ENCODE peak calls at places on chromosome 19, in ten cellular contexts. One of them, this sample, is unnamed.

GRCh38 chr19:33704271-33704670 is 82.5 kb downstream of the CHST8 start:
- DNase-seq in uterus: no peak
- DNase-seq in fibroblast of pulmonary artery: no peak
- DNase-seq in testis: no peak
- DNase-seq in fibroblast of mammary gland: no peak
- DNase-seq in pancreas: no peak
- DNase-seq in tibial nerve: no peak
- DNase-seq in ascending aorta: no peak
- DNase-seq in cardiac muscle cell: no peak
- DNase-seq in astrocyte: no peak
- DNase-seq in this sample: no peak

GRCh38 chr19:2636897-2637683 is 65.4 kb downstream of the GNG7 start:
- DNase-seq in uterus: peak; percentile 54
- DNase-seq in fibroblast of pulmonary artery: peak; percentile 61
- DNase-seq in ascending aorta: no peak
- DNase-seq in testis: peak; percentile 74
- DNase-seq in fibroblast of mammary gland: peak; percentile 40
- DNase-seq in cardiac muscle cell: peak; percentile 62
- DNase-seq in tibial nerve: no peak
- DNase-seq in astrocyte: no peak
- DNase-seq in pancreas: peak; percentile 72
- DNase-seq in this sample: peak; percentile 27

GRCh38 chr19:27744926-27745844 is 1467.8 kb downstream of the UQCRFS1 start:
- DNase-seq in uterus: no peak
- DNase-seq in cardiac muscle cell: no peak
- DNase-seq in ascending aorta: peak; percentile 27
- DNase-seq in pancreas: no peak
- DNase-seq in testis: no peak
- DNase-seq in fibroblast of mammary gland: no peak
- DNase-seq in astrocyte: peak; percentile 50
- DNase-seq in fibroblast of pulmonary artery: no peak
- DNase-seq in tibial nerve: no peak
- DNase-seq in this sample: peak; percentile 3

GRCh38 chr19:28023064-28023463 is 1189.9 kb downstream of the UQCRFS1 start:
- DNase-seq in testis: no peak
- DNase-seq in tibial nerve: no peak
- DNase-seq in pancreas: no peak
- DNase-seq in uterus: no peak
- DNase-seq in ascending aorta: no peak
- DNase-seq in cardiac muscle cell: no peak
- DNase-seq in fibroblast of pulmonary artery: peak; percentile 13
- DNase-seq in astrocyte: peak; percentile 97
- DNase-seq in fibroblast of mammary gland: peak; percentile 1
- DNase-seq in this sample: peak; percentile 77

GRCh38 chr19:3607398-3608078 is 863 bp upstream of the TBXA2R start:
- DNase-seq in fibroblast of pulmonary artery: peak; percentile 51
- DNase-seq in pancreas: peak; percentile 29
- DNase-seq in fibroblast of mammary gland: peak; percentile 40
- DNase-seq in uterus: no peak
- DNase-seq in ascending aorta: peak; percentile 82
- DNase-seq in cardiac muscle cell: no peak
- DNase-seq in tibial nerve: no peak
- DNase-seq in astrocyte: peak; percentile 27
- DNase-seq in testis: no peak
- DNase-seq in this sample: peak; percentile 25

GRCh38 chr19:41945135-41945766 is 13.9 kb downstream of the RABAC1 start:
- DNase-seq in tibial nerve: no peak
- DNase-seq in pancreas: no peak
- DNase-seq in ascending aorta: no peak
- DNase-seq in astrocyte: no peak
- DNase-seq in cardiac muscle cell: no peak
- DNase-seq in fibroblast of mammary gland: no peak
- DNase-seq in uterus: no peak
- DNase-seq in testis: no peak
- DNase-seq in fibroblast of pulmonary artery: no peak
- DNase-seq in this sample: no peak

GRCh38 chr19:35468637-35469036 is 20.6 kb downstream of the FFAR2 start:
- DNase-seq in cardiac muscle cell: peak; percentile 64
- DNase-seq in astrocyte: no peak
- DNase-seq in uterus: no peak
- DNase-seq in fibroblast of mammary gland: peak; percentile 33
- DNase-seq in pancreas: peak; percentile 60
- DNase-seq in ascending aorta: no peak
- DNase-seq in tibial nerve: no peak
- DNase-seq in testis: peak; percentile 69
- DNase-seq in fibroblast of pulmonary artery: peak; percentile 46
- DNase-seq in this sample: peak; percentile 25

GRCh38 chr19:29971648-29972047 is 29.6 kb downstream of the URI1 start:
- DNase-seq in testis: no peak
- DNase-seq in fibroblast of mammary gland: no peak
- DNase-seq in uterus: no peak
- DNase-seq in pancreas: no peak
- DNase-seq in ascending aorta: no peak
- DNase-seq in fibroblast of pulmonary artery: no peak
- DNase-seq in cardiac muscle cell: no peak
- DNase-seq in astrocyte: no peak
- DNase-seq in tibial nerve: no peak
- DNase-seq in this sample: no peak

GRCh38 chr19:40650749-40651305 is 39.6 kb downstream of the NUMBL start:
- DNase-seq in fibroblast of pulmonary artery: peak; percentile 79
- DNase-seq in ascending aorta: peak; percentile 85
- DNase-seq in testis: no peak
- DNase-seq in tibial nerve: no peak
- DNase-seq in fibroblast of mammary gland: peak; percentile 95
- DNase-seq in uterus: peak; percentile 72
- DNase-seq in astrocyte: peak; percentile 85
- DNase-seq in cardiac muscle cell: no peak
- DNase-seq in pancreas: no peak
- DNase-seq in this sample: peak; percentile 98

GRCh38 chr19:41320568-41320967 is 10.6 kb downstream of the CCDC97 start:
- DNase-seq in testis: no peak
- DNase-seq in tibial nerve: no peak
- DNase-seq in astrocyte: no peak
- DNase-seq in pancreas: peak; percentile 10
- DNase-seq in ascending aorta: no peak
- DNase-seq in fibroblast of mammary gland: no peak
- DNase-seq in uterus: no peak
- DNase-seq in fibroblast of pulmonary artery: no peak
- DNase-seq in cardiac muscle cell: no peak
- DNase-seq in this sample: no peak

GRCh38 chr19:35816846-35817245 is 4.2 kb upstream of the PRODH2 start:
- DNase-seq in testis: no peak
- DNase-seq in cardiac muscle cell: no peak
- DNase-seq in ascending aorta: no peak
- DNase-seq in pancreas: no peak
- DNase-seq in fibroblast of mammary gland: no peak
- DNase-seq in tibial nerve: no peak
- DNase-seq in astrocyte: no peak
- DNase-seq in uterus: no peak
- DNase-seq in fibroblast of pulmonary artery: no peak
- DNase-seq in this sample: no peak

GRCh38 chr19:41023193-41023592 is 32.1 kb downstream of the CYP2B6 start:
- DNase-seq in astrocyte: no peak
- DNase-seq in uterus: no peak
- DNase-seq in fibroblast of pulmonary artery: no peak
- DNase-seq in tibial nerve: no peak
- DNase-seq in testis: no peak
- DNase-seq in pancreas: no peak
- DNase-seq in ascending aorta: no peak
- DNase-seq in cardiac muscle cell: no peak
- DNase-seq in fibroblast of mammary gland: no peak
- DNase-seq in this sample: no peak

GRCh38 chr19:30446844-30447243 is 74.7 kb downstream of the ZNF536 start:
- DNase-seq in tibial nerve: no peak
- DNase-seq in testis: no peak
- DNase-seq in pancreas: no peak
- DNase-seq in astrocyte: no peak
- DNase-seq in fibroblast of pulmonary artery: no peak
- DNase-seq in fibroblast of mammary gland: no peak
- DNase-seq in ascending aorta: no peak
- DNase-seq in cardiac muscle cell: no peak
- DNase-seq in uterus: no peak
- DNase-seq in this sample: peak; percentile 49

DNA sequence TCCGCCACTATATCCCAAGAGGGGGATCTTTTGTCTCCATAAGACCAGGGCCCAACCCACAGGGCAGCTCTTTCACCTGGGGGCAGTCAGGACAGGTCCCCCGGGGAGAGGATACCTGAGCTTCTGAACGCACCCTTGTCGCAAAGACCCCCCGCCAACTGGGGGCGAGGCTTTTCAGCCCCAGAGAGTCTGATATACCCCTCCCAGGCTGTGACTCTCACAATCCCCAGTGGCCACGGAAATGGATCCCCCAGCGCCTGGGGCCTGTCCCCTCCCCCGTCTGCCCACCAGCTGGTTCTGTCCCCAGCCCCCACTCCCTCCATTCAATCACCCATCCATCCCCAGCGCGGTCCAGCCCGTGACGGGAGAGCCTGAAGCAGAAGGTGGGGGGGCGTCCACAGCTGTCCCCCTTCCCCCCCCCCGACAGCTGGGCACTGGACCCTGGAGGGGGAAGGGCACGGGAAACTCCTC is 858 bp downstream of the DOCK6 start:
- DNase-seq in ascending aorta: no peak
- DNase-seq in fibroblast of mammary gland: no peak
- DNase-seq in tibial nerve: no peak
- DNase-seq in testis: no peak
- DNase-seq in fibroblast of pulmonary artery: no peak
- DNase-seq in pancreas: peak; percentile 47
- DNase-seq in uterus: no peak
- DNase-seq in astrocyte: no peak
- DNase-seq in cardiac muscle cell: no peak
- DNase-seq in this sample: no peak
- H3K4me3 ChIP-seq in ascending aorta: peak overlapping the region; percentile 72
- H3K4me3 ChIP-seq in fibroblast of mammary gland: peak overlapping the region; percentile 61
- H3K4me3 ChIP-seq in tibial nerve: peak overlapping the region; percentile 98
- H3K4me3 ChIP-seq in testis: peak overlapping the region; percentile 89
- H3K4me3 ChIP-seq in fibroblast of pulmonary artery: peak overlapping the region; percentile 77
- H3K4me3 ChIP-seq in pancreas: peak overlapping the region; percentile 79
- H3K4me3 ChIP-seq in uterus: peak overlapping the region; percentile 88
- H3K4me3 ChIP-seq in astrocyte: peak overlapping the region; percentile 61
- H3K4me3 ChIP-seq in cardiac muscle cell: peak overlapping the region; percentile 100
- H3K4me3 ChIP-seq in this sample: peak overlapping the region; percentile 73

DNA sequence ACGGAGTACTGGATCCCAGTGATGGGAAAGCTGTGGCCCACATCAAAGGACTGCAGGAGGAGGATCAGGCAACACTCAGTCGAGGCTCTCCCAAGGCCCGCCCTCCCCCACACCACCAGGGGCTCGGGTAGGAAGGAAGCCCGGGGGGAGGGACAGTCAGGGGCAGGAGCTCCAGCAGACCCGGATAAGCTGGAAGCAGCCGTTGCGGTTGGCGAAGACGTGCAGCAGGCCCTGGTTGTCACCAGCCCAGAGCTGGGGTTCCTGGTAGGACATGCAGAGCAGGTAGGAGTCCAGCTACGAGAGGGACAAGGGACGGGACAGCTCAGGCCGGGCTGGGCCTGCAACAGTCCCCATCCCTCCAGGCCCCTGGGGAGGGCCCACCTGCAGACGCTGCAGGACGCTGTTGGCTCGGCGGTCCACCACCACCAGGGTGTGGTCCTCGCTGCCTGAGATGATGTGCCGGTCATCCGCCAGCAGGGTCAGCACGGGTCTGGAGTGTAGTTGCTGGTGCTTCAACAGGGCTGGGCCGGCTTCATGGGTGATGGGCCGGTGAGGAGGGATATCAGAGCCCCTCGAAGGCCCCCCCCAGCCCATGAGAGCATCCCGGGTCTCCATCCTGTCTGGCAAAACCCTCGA is 1.9 kb downstream of the GNG14 start:
- DNase-seq in tibial nerve: no peak
- DNase-seq in fibroblast of mammary gland: no peak
- DNase-seq in astrocyte: no peak
- DNase-seq in pancreas: no peak
- DNase-seq in uterus: no peak
- DNase-seq in ascending aorta: no peak
- DNase-seq in fibroblast of pulmonary artery: no peak
- DNase-seq in cardiac muscle cell: no peak
- DNase-seq in testis: no peak
- DNase-seq in this sample: no peak
- TF ChIP-seq CTCF in tibial nerve: no peak
- TF ChIP-seq CTCF in fibroblast of mammary gland: no peak
- TF ChIP-seq CTCF in astrocyte: no peak
- TF ChIP-seq CTCF in pancreas: no peak
- TF ChIP-seq CTCF in uterus: no peak
- TF ChIP-seq CTCF in ascending aorta: no peak
- TF ChIP-seq CTCF in fibroblast of pulmonary artery: no peak
- TF ChIP-seq CTCF in cardiac muscle cell: no peak
- TF ChIP-seq CTCF in testis: no peak
- TF ChIP-seq CTCF in this sample: no peak

DNA sequence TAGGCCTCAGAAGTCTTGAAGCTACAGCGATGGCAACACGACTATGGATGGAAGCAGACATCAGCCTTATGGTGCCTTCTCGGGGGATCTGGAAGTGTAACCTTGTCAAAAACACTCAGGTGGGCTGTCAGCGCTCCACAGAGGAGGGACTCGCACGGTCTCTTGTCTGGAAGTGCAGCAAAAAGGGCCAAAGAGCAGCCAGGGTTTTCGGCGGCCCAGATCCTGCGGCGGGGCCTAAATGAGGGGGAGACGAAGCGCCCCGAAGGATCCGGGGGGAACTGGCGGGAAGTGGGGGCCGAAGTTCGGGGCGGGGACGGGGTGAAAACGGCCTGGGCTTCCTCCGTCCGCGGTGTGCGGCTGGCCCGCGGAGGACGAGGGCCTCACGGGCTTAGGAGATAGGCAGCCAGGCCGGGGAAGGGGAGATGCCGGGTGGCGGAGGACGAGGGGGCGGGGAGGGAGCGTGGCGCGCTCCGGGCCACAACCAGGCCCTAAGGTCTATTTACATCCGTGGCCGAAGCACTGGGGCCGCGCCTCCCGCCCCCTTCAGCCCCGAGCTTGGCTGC is 637 bp downstream of the RANBP3 start:
- DNase-seq in pancreas: peak; percentile 55
- DNase-seq in cardiac muscle cell: peak; percentile 34
- DNase-seq in fibroblast of mammary gland: no peak
- DNase-seq in fibroblast of pulmonary artery: no peak
- DNase-seq in uterus: no peak
- DNase-seq in astrocyte: no peak
- DNase-seq in tibial nerve: no peak
- DNase-seq in testis: no peak
- DNase-seq in ascending aorta: no peak
- DNase-seq in this sample: no peak
- H3K4me3 ChIP-seq in pancreas: peak overlapping the region; percentile 98
- H3K4me3 ChIP-seq in cardiac muscle cell: peak overlapping the region; percentile 67
- H3K4me3 ChIP-seq in fibroblast of mammary gland: peak overlapping the region; percentile 78
- H3K4me3 ChIP-seq in fibroblast of pulmonary artery: peak overlapping the region; percentile 81
- H3K4me3 ChIP-seq in uterus: peak overlapping the region; percentile 93
- H3K4me3 ChIP-seq in astrocyte: peak overlapping the region; percentile 80
- H3K4me3 ChIP-seq in tibial nerve: peak overlapping the region; percentile 83
- H3K4me3 ChIP-seq in testis: peak overlapping the region; percentile 87
- H3K4me3 ChIP-seq in ascending aorta: peak overlapping the region; percentile 84
- H3K4me3 ChIP-seq in this sample: peak overlapping the region; percentile 82

DNA sequence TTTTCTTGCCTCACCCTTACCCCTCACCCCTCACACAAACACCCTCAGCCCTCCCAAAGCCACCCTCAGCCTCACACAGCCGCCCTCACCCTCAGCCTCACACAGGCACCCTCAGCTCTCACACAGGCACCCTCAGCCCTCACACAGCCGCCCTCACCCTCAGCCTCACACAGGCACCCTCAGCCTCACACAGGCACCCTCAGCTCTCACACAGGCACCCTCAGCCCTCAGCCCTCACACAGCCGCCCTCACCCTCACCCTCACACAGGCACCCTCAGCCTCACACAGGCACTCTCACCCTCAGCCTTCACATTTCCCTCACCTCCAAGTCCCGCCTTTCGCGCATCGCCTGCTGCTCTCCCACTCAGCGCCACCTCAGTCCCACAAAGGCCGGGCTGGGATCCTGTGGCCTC is 287 bp upstream of the ZSCAN22 start:
- DNase-seq in pancreas: no peak
- DNase-seq in fibroblast of mammary gland: no peak
- DNase-seq in fibroblast of pulmonary artery: no peak
- DNase-seq in astrocyte: no peak
- DNase-seq in uterus: no peak
- DNase-seq in cardiac muscle cell: no peak
- DNase-seq in ascending aorta: no peak
- DNase-seq in testis: no peak
- DNase-seq in tibial nerve: no peak
- DNase-seq in this sample: no peak
- TF ChIP-seq CTCF in pancreas: no peak
- TF ChIP-seq CTCF in fibroblast of mammary gland: no peak
- TF ChIP-seq CTCF in fibroblast of pulmonary artery: no peak
- TF ChIP-seq CTCF in astrocyte: no peak
- TF ChIP-seq CTCF in uterus: no peak
- TF ChIP-seq CTCF in cardiac muscle cell: no peak
- TF ChIP-seq CTCF in ascending aorta: no peak
- TF ChIP-seq CTCF in testis: no peak
- TF ChIP-seq CTCF in tibial nerve: no peak
- TF ChIP-seq CTCF in this sample: no peak